ENCODE peak calls at places on chromosomes 1 and 21, in five cellular contexts. P, J, V, O and E are unnamed samples.

GRCh38 chr21:21547368-21547953 is 549.3 kb downstream of the NCAM2 start:
- DNase-seq in P (no peak), J (no peak), V (no peak), O (peak), E (no peak)

GRCh38 chr1:20483098-20483832 is 2.7 kb downstream of the CAMK2N1 start:
- DNase-seq in P (no peak), J (no peak), V (no peak), O (no peak), E (no peak)

GRCh38 chr1:54464477-54465146 is 58.4 kb upstream of the SSBP3 start:
- DNase-seq in P (no peak), J (no peak), V (no peak), O (peak), E (no peak)

GRCh38 chr1:113980120-113980519 is 846 bp downstream of the OLFML3 start:
- DNase-seq in P (no peak), J (peak), V (peak), O (peak), E (no peak)

GRCh38 chr1:234771642-234772344 is 161.8 kb upstream of the IRF2BP2 start:
- DNase-seq in P (no peak), J (peak), V (no peak), O (peak), E (no peak)

GRCh38 chr1:118339431-118340146 is 154.6 kb upstream of the SPAG17 start:
- DNase-seq in P (no peak), J (no peak), V (peak), O (peak), E (no peak)

GRCh38 chr1:201265771-201266170 is 17.5 kb upstream of the PKP1 start:
- DNase-seq in P (no peak), J (no peak), V (peak), O (no peak), E (no peak)

GRCh38 chr1:59199734-59200376 is 97.0 kb upstream of the FGGY start:
- DNase-seq in P (no peak), J (no peak), V (no peak), O (no peak), E (no peak)

GRCh38 chr1:200535605-200536004 is 84.9 kb downstream of the KIF14 start:
- DNase-seq in P (no peak), J (no peak), V (peak), O (peak), E (peak)

GRCh38 chr1:4660917-4661594 is 6.6 kb downstream of the AJAP1 start:
- DNase-seq in P (no peak), J (no peak), V (no peak), O (no peak), E (no peak)

GRCh38 chr21:31335957-31336738 is 7.9 kb downstream of the TIAM1 start:
- DNase-seq in P (no peak), J (peak), V (peak), O (peak), E (no peak)

GRCh38 chr1:37509181-37509580 is 5.4 kb downstream of the MEAF6 start:
- DNase-seq in P (no peak), J (no peak), V (peak), O (peak), E (no peak)

GRCh38 chr1:200732438-200732837 is 6.3 kb upstream of the CAMSAP2 start:
- DNase-seq in P (no peak), J (no peak), V (no peak), O (no peak), E (no peak)

GRCh38 chr21:22575165-22575584 is 1577.0 kb downstream of the NCAM2 start:
- DNase-seq in P (no peak), J (peak), V (no peak), O (no peak), E (no peak)

GRCh38 chr1:165423181-165423580 is 21.7 kb downstream of the RXRG start:
- DNase-seq in P (no peak), J (no peak), V (no peak), O (no peak), E (no peak)

DNA sequence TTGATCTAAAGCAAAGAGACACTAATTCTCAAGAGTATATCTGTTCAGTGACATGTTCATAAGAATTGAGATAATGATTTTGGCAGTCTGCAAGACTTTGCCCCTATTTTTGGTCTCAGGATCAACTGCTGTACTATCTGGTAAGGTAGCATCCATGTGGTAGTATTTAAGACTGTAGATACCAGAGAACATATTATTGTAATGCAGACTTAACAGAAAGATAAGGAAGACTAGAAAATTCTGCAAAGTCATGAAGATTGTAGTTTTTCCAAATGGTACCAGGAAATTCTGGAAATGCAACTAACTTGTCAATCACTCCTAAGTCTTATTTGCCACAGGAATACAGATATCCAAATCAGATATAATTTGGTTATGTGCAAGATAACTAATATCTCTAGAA is 35.1 kb downstream of the RNF2 start:
- DNase-seq in P (no peak), J (no peak), V (no peak), O (no peak), E (no peak)
- TF ChIP-seq EZH2 in P (no peak), J (no peak), V (no peak), O (no peak), E (no peak)

GRCh38 chr1:18635833-18636671 is 5.4 kb downstream of the PAX7 start:
- DNase-seq in P (no peak), J (no peak), V (peak), O (no peak), E (no peak)
- TF ChIP-seq EZH2 in P (no peak), J (peak), V (no peak), O (peak), E (no peak)

GRCh38 chr1:154499446-154499845 is 2.6 kb upstream of the TDRD10 start:
- DNase-seq in P (no peak), J (no peak), V (no peak), O (no peak), E (no peak)

GRCh38 chr1:154502742-154503111 is 515 bp upstream of the SHE start:
- DNase-seq in P (no peak), J (no peak), V (no peak), O (no peak), E (no peak)

GRCh38 chr1:154500533-154500932 is 1.5 kb upstream of the TDRD10 start:
- DNase-seq in P (no peak), J (no peak), V (no peak), O (no peak), E (no peak)

GRCh38 chr1:154502066-154502741 is at the start of the genes SHE and TDRD10:
- DNase-seq in P (no peak), J (peak), V (peak), O (no peak), E (no peak)

GRCh38 chr1:154501423-154502065 is 475 bp upstream of the TDRD10 start:
- DNase-seq in P (no peak), J (peak), V (peak), O (no peak), E (no peak)
- TF ChIP-seq EZH2 in P (no peak), J (peak), V (peak), O (peak), E (no peak)

GRCh38 chr1:18638818-18639193 is 8.2 kb downstream of the PAX7 start:
- DNase-seq in P (no peak), J (no peak), V (no peak), O (no peak), E (no peak)

GRCh38 chr1:18637553-18637960 is 6.9 kb downstream of the PAX7 start:
- DNase-seq in P (no peak), J (no peak), V (no peak), O (no peak), E (no peak)

GRCh38 chr1:18637962-18638817 is 7.5 kb downstream of the PAX7 start:
- DNase-seq in P (no peak), J (no peak), V (no peak), O (no peak), E (no peak)

GRCh38 chr1:18635070-18635577 is 4.5 kb downstream of the PAX7 start:
- DNase-seq in P (no peak), J (no peak), V (no peak), O (no peak), E (no peak)

DNA sequence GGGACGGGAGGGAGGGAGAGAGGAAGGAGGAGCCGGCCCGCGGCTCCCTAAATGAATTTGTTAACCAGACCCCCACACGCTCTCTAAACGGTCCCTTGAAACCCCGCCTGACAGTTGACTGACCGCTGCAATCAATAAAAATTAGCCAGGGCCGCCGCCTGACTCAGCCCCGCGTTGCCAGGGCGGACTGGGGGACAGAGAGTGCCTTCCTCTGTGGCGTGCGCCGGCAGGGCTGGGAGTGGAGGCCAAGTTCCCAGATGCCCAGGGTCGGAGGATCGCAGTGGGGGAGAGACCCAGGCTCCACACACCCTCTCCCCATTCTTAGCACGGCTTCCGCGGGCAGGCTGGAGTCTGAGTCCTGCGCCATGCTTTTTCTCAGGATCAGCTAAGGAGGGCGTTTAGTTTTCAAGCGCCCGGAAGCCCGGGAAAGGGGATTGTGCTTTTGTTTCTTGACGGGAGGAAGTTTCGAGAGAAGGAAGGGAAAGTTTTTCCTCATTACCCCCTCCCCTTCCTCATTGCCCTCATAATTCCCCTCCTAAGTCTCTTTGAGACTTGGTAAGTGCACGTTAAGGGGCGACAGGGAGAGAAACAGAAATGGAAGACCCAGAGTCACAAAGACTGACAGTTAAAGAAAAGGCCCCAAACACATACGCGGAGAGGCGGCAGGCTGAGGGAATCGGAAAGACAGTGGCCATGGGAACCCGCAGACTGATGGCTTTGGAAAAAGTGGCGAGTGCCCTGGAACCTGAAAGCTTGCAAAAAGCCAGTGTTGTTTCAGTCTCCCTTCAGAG is 6.3 kb downstream of the PAX7 start:
- DNase-seq in P (no peak), J (no peak), V (no peak), O (no peak), E (no peak)
- TF ChIP-seq EZH2 in P (no peak), J (peak), V (peak), O (peak), E (no peak)

GRCh38 chr1:158391099-158391498 is 8.2 kb downstream of the OR10T2 start:
- DNase-seq in P (no peak), J (no peak), V (no peak), O (no peak), E (no peak)
- TF ChIP-seq EZH2 in P (no peak), J (no peak), V (no peak), O (no peak), E (no peak)